ENCODE peak calls at places on chromosomes 3 and 15, in eight cellular contexts. R, Y, G, A, W, O, V and K are unnamed samples.

GRCh38 chr3:12507871-12508281 is 23.6 kb downstream of the TSEN2 start:
- DNase-seq in Y (peak), W (no peak), O (peak), A (no peak), G (peak), V (peak), R (no peak), K (no peak)

GRCh38 chr3:15673536-15673935 is 72.0 kb downstream of the BTD start:
- DNase-seq in R (no peak), O (no peak), Y (no peak), V (no peak), A (no peak), G (no peak), W (no peak), K (no peak)

GRCh38 chr3:128060473-128061381 is 8.5 kb downstream of the SEC61A1 start:
- DNase-seq in W (no peak), V (no peak), R (no peak), O (no peak), Y (peak), A (no peak), G (no peak), K (peak)

GRCh38 chr15:33226559-33227181 is 32.2 kb upstream of the FMN1 start:
- DNase-seq in O (no peak), G (no peak), W (peak), A (peak), R (peak), V (peak), Y (no peak), K (no peak)

GRCh38 chr3:190053919-190054672 is 66.6 kb downstream of the P3H2 start:
- DNase-seq in O (no peak), A (no peak), G (no peak), W (no peak), Y (peak), V (peak), R (no peak), K (peak)

GRCh38 chr3:171000281-171000680 is 26.2 kb downstream of the SLC2A2 start:
- DNase-seq in Y (peak), A (no peak), O (no peak), G (no peak), R (no peak), W (no peak), V (no peak), K (no peak)

GRCh38 chr3:188769833-188770232 is 401.9 kb upstream of the TPRG1 start:
- DNase-seq in A (no peak), W (no peak), O (no peak), V (no peak), Y (no peak), R (no peak), G (no peak), K (no peak)

GRCh38 chr15:72284781-72285180 is 12.4 kb upstream of the PARP6 start:
- DNase-seq in O (no peak), A (no peak), G (no peak), R (no peak), Y (no peak), V (no peak), W (no peak), K (no peak)

GRCh38 chr3:4264040-4264439 is 39.1 kb upstream of the SETMAR start:
- DNase-seq in G (no peak), Y (no peak), R (no peak), W (no peak), O (no peak), A (no peak), V (no peak), K (no peak)

GRCh38 chr15:77969055-77969454 is 108.5 kb downstream of the TBC1D2B start:
- DNase-seq in R (no peak), A (no peak), V (no peak), G (no peak), W (no peak), O (no peak), Y (no peak), K (no peak)

GRCh38 chr15:29379647-29380046 is 110.0 kb upstream of the NSMCE3 start:
- DNase-seq in R (no peak), Y (no peak), V (no peak), A (no peak), G (no peak), O (no peak), W (no peak), K (no peak)

GRCh38 chr3:171842864-171843511 is at the start of gene TMEM212:
- DNase-seq in W (no peak), Y (no peak), G (no peak), A (no peak), O (no peak), V (no peak), R (no peak), K (no peak)

GRCh38 chr15:52144656-52145055 is 32.1 kb upstream of the BCL2L10 start:
- DNase-seq in A (no peak), G (no peak), O (no peak), V (peak), R (no peak), W (no peak), Y (peak), K (no peak)

GRCh38 chr15:95698971-95699370 is 631.5 kb upstream of the NR2F2 start:
- DNase-seq in W (no peak), R (no peak), G (no peak), Y (peak), O (no peak), A (no peak), V (no peak), K (no peak)

GRCh38 chr3:107740992-107741896 is 218.5 kb downstream of the BBX start:
- DNase-seq in W (no peak), R (peak), A (no peak), V (no peak), G (no peak), Y (no peak), O (no peak), K (peak)

GRCh38 chr15:55319537-55320325 is 709 bp downstream of the PIGB start:
- DNase-seq in W (peak), V (no peak), O (no peak), R (peak), G (no peak), A (no peak), Y (peak), K (peak)

GRCh38 chr3:133799794-133800585 is 5.6 kb upstream of the SRPRB start:
- DNase-seq in O (no peak), A (no peak), W (no peak), R (no peak), G (no peak), Y (no peak), V (no peak), K (no peak)

GRCh38 chr3:45055411-45056143 is 29.5 kb downstream of the CLEC3B start:
- DNase-seq in Y (peak), G (no peak), W (no peak), A (no peak), O (no peak), V (no peak), R (no peak), K (no peak)

GRCh38 chr3:53844262-53845102 is 1.7 kb downstream of the CHDH start:
- DNase-seq in W (peak), R (no peak), A (no peak), V (no peak), G (no peak), O (no peak), Y (no peak), K (no peak)

GRCh38 chr3:85594648-85595047 is 635.9 kb downstream of the CADM2 start:
- DNase-seq in Y (no peak), V (no peak), R (no peak), A (no peak), O (no peak), G (no peak), W (no peak), K (no peak)

GRCh38 chr15:28987337-28987736 is 101.6 kb downstream of the APBA2 start:
- DNase-seq in R (no peak), Y (no peak), G (no peak), A (no peak), V (no peak), O (no peak), W (no peak), K (no peak)

GRCh38 chr15:75696854-75697259 is 15.8 kb downstream of the CSPG4 start:
- DNase-seq in R (no peak), W (no peak), Y (no peak), O (no peak), A (no peak), G (no peak), V (no peak), K (no peak)

GRCh38 chr3:58092516-58092915 is 84.3 kb downstream of the FLNB start:
- DNase-seq in R (no peak), W (no peak), A (no peak), O (no peak), V (no peak), Y (peak), G (no peak), K (no peak)

GRCh38 chr3:101928890-101929289 is 79.6 kb downstream of the NFKBIZ start:
- DNase-seq in R (no peak), G (no peak), W (no peak), O (no peak), Y (peak), V (peak), A (no peak), K (peak)

GRCh38 chr15:97804950-97805349 is 155.6 kb upstream of the ARRDC4 start:
- DNase-seq in Y (no peak), G (no peak), O (no peak), A (no peak), V (no peak), W (no peak), R (no peak), K (no peak)

GRCh38 chr3:158991146-158991705 is 189.4 kb downstream of the MFSD1 start:
- DNase-seq in G (no peak), W (peak), A (no peak), R (no peak), V (no peak), O (no peak), Y (no peak), K (no peak)

GRCh38 chr3:132008841-132009638 is 25.8 kb downstream of the CPNE4 start:
- DNase-seq in V (no peak), G (no peak), O (no peak), W (no peak), R (no peak), Y (no peak), A (no peak), K (no peak)

GRCh38 chr3:197847866-197848401 is 56.9 kb downstream of the LRCH3 start:
- DNase-seq in V (no peak), G (no peak), O (no peak), R (peak), A (no peak), Y (no peak), W (no peak), K (peak)

GRCh38 chr3:197750863-197751737 is 1.4 kb downstream of the FYTTD1 start:
- DNase-seq in A (peak), W (peak), Y (peak), V (no peak), O (peak), G (peak), R (peak), K (no peak)

GRCh38 chr3:135311699-135312098 is 516.6 kb downstream of the EPHB1 start:
- DNase-seq in Y (no peak), O (no peak), V (no peak), R (no peak), W (no peak), A (no peak), G (no peak), K (no peak)